ENCODE peak calls at places on chromosome 21, in four cellular contexts. C, N, Z and O are unnamed samples.

GRCh38 chr21:17537299-17537698 is 24.5 kb downstream of the CXADR start:
- DNase-seq in C (no peak), N (no peak), Z (peak), O (peak)

GRCh38 chr21:45318556-45319341 is 31.1 kb upstream of the POFUT2 start:
- DNase-seq in Z (peak), C (no peak), N (no peak), O (peak)

GRCh38 chr21:21019681-21020080 is 21.5 kb downstream of the NCAM2 start:
- DNase-seq in N (no peak), C (no peak), Z (peak), O (no peak)

GRCh38 chr21:21067375-21067774 is 69.2 kb downstream of the NCAM2 start:
- DNase-seq in N (no peak), C (no peak), Z (no peak), O (no peak)

GRCh38 chr21:44455524-44456206 is 355 bp downstream of the LRRC3 start:
- DNase-seq in Z (peak), N (peak), C (peak), O (peak)

GRCh38 chr21:18711662-18712061 is 308.1 kb upstream of the TMPRSS15 start:
- DNase-seq in C (no peak), N (no peak), Z (no peak), O (no peak)

GRCh38 chr21:23740463-23740862 is 1866.8 kb downstream of the MRPL39 start:
- DNase-seq in C (no peak), Z (peak), N (no peak), O (no peak)

GRCh38 chr21:21010698-21011097 is 12.5 kb downstream of the NCAM2 start:
- DNase-seq in C (no peak), N (no peak), Z (no peak), O (no peak)

GRCh38 chr21:25896657-25897056 is 161.9 kb downstream of the GABPA start:
- DNase-seq in Z (no peak), C (no peak), N (no peak), O (no peak)

GRCh38 chr21:40466893-40467483 is 380.0 kb downstream of the DSCAM start:
- DNase-seq in N (peak), Z (peak), C (no peak), O (peak)

GRCh38 chr21:42818328-42818749 is 61.0 kb downstream of the WDR4 start:
- DNase-seq in Z (peak), C (peak), N (no peak), O (peak)

GRCh38 chr21:27532081-27532480 is 565.2 kb upstream of the ADAMTS5 start:
- DNase-seq in Z (peak), N (no peak), C (peak), O (peak)

GRCh38 chr21:30695956-30696355 is 22.6 kb downstream of the KRTAP21-3 start:
- DNase-seq in Z (no peak), C (no peak), N (no peak), O (no peak)

GRCh38 chr21:42057861-42058437 is 13.2 kb upstream of the UMODL1 start:
- DNase-seq in C (no peak), Z (no peak), N (no peak), O (no peak)

GRCh38 chr21:16366207-16366606 is 636.4 kb downstream of the USP25 start:
- DNase-seq in N (no peak), Z (no peak), C (no peak), O (no peak)

GRCh38 chr21:19489930-19490329 is 1086.3 kb upstream of the TMPRSS15 start:
- DNase-seq in N (no peak), Z (no peak), C (no peak), O (no peak)

GRCh38 chr21:32336711-32337110 is 38.1 kb downstream of the MRAP start:
- DNase-seq in N (no peak), C (no peak), Z (peak), O (peak)

GRCh38 chr21:14480601-14481000 is 65.5 kb downstream of the SAMSN1 start:
- DNase-seq in C (no peak), N (no peak), Z (peak), O (peak)

GRCh38 chr21:40299441-40299840 is 432.2 kb downstream of the PCP4 start:
- DNase-seq in Z (no peak), N (no peak), C (no peak), O (no peak)

GRCh38 chr21:44508711-44509445 is 31.1 kb downstream of the KRTAP10-1 start:
- DNase-seq in C (no peak), N (no peak), Z (no peak), O (no peak)

GRCh38 chr21:33115586-33116541 is 45.9 kb downstream of the OLIG1 start:
- DNase-seq in C (no peak), Z (no peak), N (no peak), O (no peak)

GRCh38 chr21:31612889-31613785 is 46.4 kb upstream of the SOD1 start:
- DNase-seq in Z (peak), N (no peak), C (peak), O (peak)

GRCh38 chr21:26437326-26438009 is 135.6 kb downstream of the CYYR1 start:
- DNase-seq in Z (no peak), N (no peak), C (no peak), O (peak)

GRCh38 chr21:38261851-38262250 is 5.1 kb downstream of the KCNJ15 start:
- DNase-seq in C (no peak), N (no peak), Z (no peak), O (no peak)

GRCh38 chr21:42061866-42062542 is 9.1 kb upstream of the UMODL1 start:
- DNase-seq in Z (no peak), N (no peak), C (no peak), O (no peak)

GRCh38 chr21:37827878-37828277 is 88.4 kb downstream of the KCNJ6 start:
- DNase-seq in C (no peak), Z (no peak), N (no peak), O (no peak)

GRCh38 chr21:44730951-44731579 is 19.7 kb upstream of the TSPEAR start:
- DNase-seq in N (no peak), Z (no peak), C (no peak), O (no peak)

GRCh38 chr21:43825936-43826622 is 36.7 kb downstream of the RRP1 start:
- DNase-seq in Z (no peak), C (no peak), N (peak), O (no peak)

GRCh38 chr21:17114019-17114418 is 398.8 kb upstream of the CXADR start:
- DNase-seq in N (no peak), Z (no peak), C (no peak), O (no peak)

GRCh38 chr21:40760811-40761210 is 86.1 kb downstream of the DSCAM start:
- DNase-seq in C (no peak), Z (no peak), N (no peak), O (peak)

GRCh38 chr21:36852293-36852692 is 114.2 kb downstream of the HLCS start:
- DNase-seq in N (no peak), C (no peak), Z (no peak), O (no peak)

GRCh38 chr21:38958940-38959685 is 153.4 kb downstream of the ETS2 start:
- DNase-seq in N (no peak), Z (peak), C (peak), O (peak)